ENCODE peak calls at places on chromosomes 16 and 17, in five cellular contexts. One of them, this sample, is unnamed.

GRCh38 chr17:76072149-76072858 is at the start of gene SRP68:
- DNase-seq in GF-D8: peak; percentile 82
- DNase-seq in frontal cortex: peak; percentile 98
- DNase-seq in NCI-H2107: peak; percentile 66
- DNase-seq in GM13977: peak; percentile 97
- DNase-seq in this sample: peak; percentile 95

GRCh38 chr16:3959148-3959547 is 78.6 kb upstream of the CREBBP start:
- DNase-seq in NCI-H2107: no peak
- DNase-seq in GM13977: no peak
- DNase-seq in GF-D8: no peak
- DNase-seq in frontal cortex: no peak
- DNase-seq in this sample: no peak

GRCh38 chr17:64155751-64156544 is 26.0 kb upstream of the ERN1 start:
- DNase-seq in GF-D8: no peak
- DNase-seq in NCI-H2107: no peak
- DNase-seq in GM13977: no peak
- DNase-seq in frontal cortex: peak; percentile 63
- DNase-seq in this sample: no peak

GRCh38 chr17:58756246-58757161 is 850 bp downstream of the PPM1E start:
- DNase-seq in frontal cortex: peak; percentile 28
- DNase-seq in GF-D8: no peak
- DNase-seq in GM13977: peak; percentile 57
- DNase-seq in NCI-H2107: no peak
- DNase-seq in this sample: peak; percentile 45

GRCh38 chr17:64230551-64231408 is 32.3 kb downstream of the TEX2 start:
- DNase-seq in GF-D8: no peak
- DNase-seq in NCI-H2107: no peak
- DNase-seq in GM13977: no peak
- DNase-seq in frontal cortex: no peak
- DNase-seq in this sample: no peak

GRCh38 chr17:58276423-58276822 is 4.3 kb downstream of the MPO start:
- DNase-seq in GM13977: no peak
- DNase-seq in frontal cortex: no peak
- DNase-seq in NCI-H2107: no peak
- DNase-seq in GF-D8: no peak
- DNase-seq in this sample: peak; percentile 14

GRCh38 chr16:65572156-65572555 is 450.3 kb upstream of the CDH11 start:
- DNase-seq in GF-D8: no peak
- DNase-seq in GM13977: no peak
- DNase-seq in NCI-H2107: no peak
- DNase-seq in frontal cortex: no peak
- DNase-seq in this sample: no peak

GRCh38 chr16:89009343-89010209 is 32.6 kb upstream of the CBFA2T3 start:
- DNase-seq in GM13977: no peak
- DNase-seq in NCI-H2107: no peak
- DNase-seq in frontal cortex: no peak
- DNase-seq in GF-D8: no peak
- DNase-seq in this sample: peak; percentile 61

This sample was measured in GM10248.